ENCODE peak calls at places on chromosomes 1 and 21, in eight cellular contexts. H is H54; U is ELR; M is stimulated activated CD4-positive, alpha-beta T cell treated with anti-CD3 and anti-CD28 coated beads, Interleukin-15, amount 100 ng/mL, for 1 hour; C is T follicular helper cell; Z is IMR-90; A is activated T-cell treated with anti-CD3 and anti-CD28 coated beads, Interleukin-2, amount 50 U/mL, for 4 hours; I is NCI-H1436. G is an unnamed sample.

GRCh38 chr1:93845554-93846150 is 33.4 kb downstream of the DNTTIP2 start:
- DNase-seq in H (peak), Z (peak), C (no peak), U (peak), M (no peak), I (peak), A (peak), G (no peak)

GRCh38 chr1:66022904-66023620 is 230.4 kb downstream of the PDE4B start:
- DNase-seq in A (no peak), I (no peak), Z (peak), H (no peak), U (peak), M (no peak), C (no peak), G (no peak)

GRCh38 chr21:46180778-46181391 is 3.4 kb downstream of the SPATC1L start:
- DNase-seq in M (no peak), U (no peak), I (no peak), Z (no peak), A (no peak), H (no peak), C (no peak), G (no peak)

GRCh38 chr1:58695206-58695605 is 4.7 kb downstream of the MYSM1 start:
- DNase-seq in M (no peak), U (no peak), A (no peak), H (no peak), C (no peak), I (no peak), Z (no peak), G (no peak)

GRCh38 chr1:32116531-32116930 is 8.7 kb downstream of the KPNA6 start:
- DNase-seq in Z (no peak), H (no peak), U (no peak), M (no peak), I (no peak), C (no peak), A (no peak), G (no peak)

GRCh38 chr21:39094847-39095525 is 88.3 kb downstream of the PSMG1 start:
- DNase-seq in I (no peak), Z (peak), U (no peak), H (no peak), A (no peak), C (no peak), M (no peak), G (no peak)

GRCh38 chr1:45612941-45613579 is 10.8 kb downstream of the CCDC17 start:
- DNase-seq in A (no peak), I (no peak), Z (no peak), U (no peak), C (no peak), M (no peak), H (no peak), G (no peak)

GRCh38 chr1:117070124-117070523 is 10.0 kb downstream of the TTF2 start:
- DNase-seq in H (no peak), A (no peak), Z (peak), M (no peak), I (no peak), U (peak), C (no peak), G (no peak)

GRCh38 chr1:54287176-54287650 is 87.2 kb downstream of the MRPL37 start:
- DNase-seq in I (peak), A (peak), C (no peak), H (peak), M (peak), U (peak), Z (peak), G (peak)

GRCh38 chr1:226523646-226524406 is 24.7 kb upstream of the STUM start:
- DNase-seq in A (no peak), H (no peak), U (no peak), I (no peak), Z (no peak), C (no peak), M (no peak), G (no peak)

GRCh38 chr1:41492341-41492848 is 7.9 kb upstream of the EDN2 start:
- DNase-seq in Z (no peak), H (no peak), U (peak), C (no peak), M (no peak), A (no peak), I (no peak), G (peak)

GRCh38 chr1:224430511-224431113 is 4.0 kb downstream of the WDR26 start:
- DNase-seq in C (peak), A (no peak), U (peak), H (peak), Z (peak), I (no peak), M (no peak), G (peak)

GRCh38 chr1:54498383-54499096 is 49.5 kb upstream of the ACOT11 start:
- DNase-seq in A (no peak), H (no peak), Z (no peak), U (no peak), I (no peak), M (no peak), C (no peak), G (no peak)

GRCh38 chr1:244029137-244029536 is 21.9 kb upstream of the ZBTB18 start:
- DNase-seq in C (no peak), I (no peak), A (no peak), U (peak), M (no peak), Z (no peak), H (no peak), G (no peak)

GRCh38 chr1:17184161-17184665 is 20.7 kb upstream of the PADI1 start:
- DNase-seq in A (no peak), Z (no peak), I (no peak), H (no peak), U (no peak), M (no peak), C (no peak), G (no peak)

GRCh38 chr1:35120458-35121133 is 41.4 kb downstream of the ZMYM1 start:
- DNase-seq in I (no peak), Z (peak), A (no peak), C (no peak), M (no peak), U (peak), H (no peak), G (peak)

GRCh38 chr1:235023197-235024044 is 105.2 kb downstream of the TOMM20 start:
- DNase-seq in H (no peak), Z (no peak), I (no peak), A (no peak), U (no peak), C (no peak), M (no peak), G (peak)